ENCODE peak calls at places on chromosomes 11 and 22, in nine cellular contexts. R is fibroblast of pulmonary artery, M is mammary epithelial cell, T is tibial nerve, P is left lung, V is foreskin fibroblast, Z is choroid plexus epithelial cell, K is AG09309, I is heart left ventricle. N is an unnamed sample.

GRCh38 chr11:75760243-75760642 is 8.3 kb upstream of the DGAT2 start:
- DNase-seq in I (no peak), M (no peak), R (no peak), T (no peak), K (no peak), Z (no peak), P (no peak), V (no peak), N (no peak)

GRCh38 chr11:9613118-9613829 is 39.8 kb downstream of the WEE1 start:
- DNase-seq in K (peak; percentile 96), R (peak; percentile 99), P (peak; percentile 93), I (peak; percentile 94), T (peak; percentile 91), M (peak; percentile 88), Z (peak; percentile 98), V (peak; percentile 95), N (peak; percentile 97)

GRCh38 chr11:94926698-94927237 is 46.6 kb downstream of the CWC15 start:
- DNase-seq in K (peak; percentile 77), Z (peak; percentile 98), P (peak; percentile 64), M (no peak), R (peak; percentile 98), T (peak; percentile 85), V (peak; percentile 96), I (peak; percentile 89), N (peak; percentile 91)

GRCh38 chr22:46090631-46091201 is 59.6 kb upstream of the PPARA start:
- DNase-seq in M (peak; percentile 86), V (peak; percentile 90), I (no peak), K (peak; percentile 84), P (no peak), T (no peak), R (no peak), Z (no peak), N (no peak)

GRCh38 chr11:1167751-1168231 is 10.0 kb downstream of the MUC5AC start:
- DNase-seq in V (no peak), M (no peak), K (no peak), T (no peak), I (peak; percentile 10), P (no peak), Z (no peak), R (no peak), N (no peak)

GRCh38 chr11:120268686-120269085 is 28.7 kb downstream of the POU2F3 start:
- DNase-seq in M (no peak), V (no peak), P (no peak), R (no peak), K (no peak), Z (no peak), I (no peak), T (no peak), N (no peak)

GRCh38 chr11:55895216-55895615 is 12.1 kb downstream of the TRIM51 start:
- DNase-seq in T (no peak), V (no peak), K (no peak), P (no peak), M (no peak), R (no peak), Z (no peak), I (no peak), N (no peak)

GRCh38 chr11:56885182-56885581 is 103.5 kb upstream of the OR5AK2 start:
- DNase-seq in K (no peak), V (no peak), M (peak; percentile 28), Z (no peak), R (no peak), I (no peak), T (no peak), P (peak; percentile 73), N (no peak)

GRCh38 chr11:64290352-64290751 is 750 bp upstream of the KCNK4 start:
- DNase-seq in I (no peak), K (no peak), P (no peak), Z (no peak), T (no peak), V (no peak), M (no peak), R (no peak), N (no peak)

GRCh38 chr11:95267814-95268213 is 36.8 kb upstream of the SESN3 start:
- DNase-seq in R (no peak), K (no peak), I (no peak), P (no peak), M (no peak), V (no peak), Z (no peak), T (no peak), N (no peak)

GRCh38 chr22:35756722-35757121 is 39.0 kb downstream of the APOL5 start:
- DNase-seq in K (no peak), Z (no peak), P (no peak), V (no peak), I (no peak), M (no peak), T (no peak), R (no peak), N (no peak)

GRCh38 chr22:46027219-46028068 is 50.5 kb upstream of the WNT7B start:
- DNase-seq in V (no peak), Z (no peak), M (no peak), R (no peak), P (peak; percentile 59), T (no peak), I (peak; percentile 75), K (no peak), N (no peak)

GRCh38 chr22:25141994-25142620 is 57.6 kb upstream of the CRYBB3 start:
- DNase-seq in T (no peak), Z (no peak), I (no peak), R (no peak), M (no peak), V (no peak), K (no peak), P (no peak), N (no peak)
- TF ChIP-seq CTCF in T (no peak), Z (no peak), I (no peak), R (no peak), M (no peak), V (no peak), K (no peak), P (no peak), N (no peak)

DNA sequence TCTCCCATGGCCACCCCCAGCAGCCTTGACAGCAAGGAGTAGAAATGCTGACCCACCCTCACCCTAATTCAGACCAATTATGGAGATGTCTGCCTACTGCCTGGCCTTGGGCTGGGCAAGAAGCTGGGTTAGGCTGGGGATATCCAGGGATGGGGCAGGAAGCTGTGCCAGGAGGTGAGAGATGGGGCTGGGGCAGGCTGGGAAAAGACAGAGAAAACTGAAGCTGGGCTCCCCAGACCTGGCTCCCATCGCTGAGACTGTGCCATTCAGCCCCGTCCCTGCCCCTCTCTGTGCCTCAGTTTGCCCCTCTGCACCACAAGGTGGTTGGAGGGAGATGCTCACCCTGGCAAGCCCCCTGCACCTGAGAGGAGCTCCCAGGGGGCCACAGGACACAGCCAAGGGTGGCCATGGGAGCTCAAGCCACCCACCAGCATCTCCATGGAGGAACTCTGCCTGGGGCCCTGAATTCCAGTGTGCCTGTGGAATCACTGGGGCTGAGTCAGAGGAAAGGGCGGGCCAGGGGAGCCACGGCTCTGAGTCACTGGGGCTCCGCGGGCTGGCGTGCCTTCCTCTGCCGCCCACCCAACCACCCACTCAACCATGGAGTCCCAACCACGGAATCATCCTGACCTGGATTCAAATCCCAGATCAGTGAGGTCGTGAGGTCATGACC is 6.0 kb upstream of the CARD10 start:
- DNase-seq in K (no peak), M (peak; percentile 94), T (no peak), I (no peak), V (peak; percentile 85), P (peak; percentile 61), R (peak; percentile 75), Z (peak; percentile 75), N (no peak)
- H3K4me3 ChIP-seq in K (no peak overlapping the region), M (no peak overlapping the region), T (no peak overlapping the region), I (no peak overlapping the region), V (no peak overlapping the region), P (no peak overlapping the region), R (no peak overlapping the region), Z (no peak overlapping the region), N (no peak overlapping the region)

GRCh38 chr11:67288452-67289225 is 464 bp upstream of the ANKRD13D start:
- DNase-seq in V (peak; percentile 87), M (peak; percentile 85), Z (peak; percentile 95), K (peak; percentile 71), P (peak; percentile 93), I (peak; percentile 91), R (peak; percentile 96), T (peak; percentile 82), N (peak; percentile 45)
- TF ChIP-seq CTCF in V (no peak), M (no peak), Z (no peak), K (peak; percentile 13), P (peak; percentile 40), I (peak; percentile 55), R (no peak), T (peak; percentile 48), N (peak; percentile 27)

GRCh38 chr11:3000032-3000961 is 8.2 kb upstream of the NAP1L4 start:
- DNase-seq in Z (peak; percentile 86), I (peak; percentile 76), M (peak; percentile 96), P (peak; percentile 59), R (peak; percentile 65), T (no peak), K (no peak), V (peak; percentile 41), N (peak; percentile 41)
- H3K4me3 ChIP-seq in Z (no peak overlapping the region), I (no peak overlapping the region), M (no peak overlapping the region), P (no peak overlapping the region), R (no peak overlapping the region), T (no peak overlapping the region), K (no peak overlapping the region), V (no peak overlapping the region), N (no peak overlapping the region)

DNA sequence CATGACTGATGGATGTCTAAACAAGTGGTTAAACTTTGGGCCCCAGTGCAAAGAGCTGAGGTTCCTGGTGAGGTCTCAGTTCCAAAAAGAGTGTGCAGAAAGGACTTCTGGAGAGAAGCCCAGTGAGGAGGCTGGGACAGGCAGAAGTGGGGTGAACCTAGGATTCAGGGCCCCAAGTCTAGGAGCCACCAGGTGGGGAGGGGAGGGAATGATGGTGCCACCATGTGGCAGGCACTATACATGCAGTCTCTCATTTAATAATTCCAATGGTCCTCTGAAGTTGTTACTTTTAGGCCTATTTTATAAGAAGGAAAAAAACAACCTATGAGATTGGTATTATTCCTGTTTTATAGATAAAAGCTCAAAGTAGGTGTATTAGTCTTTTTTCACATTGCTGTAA is 102.0 kb downstream of the INSC start:
- DNase-seq in I (no peak), V (no peak), Z (peak; percentile 15), P (no peak), T (no peak), R (no peak), M (no peak), K (no peak), N (no peak)
- TF ChIP-seq CTCF in I (no peak), V (peak; percentile 48), Z (peak; percentile 69), P (no peak), T (peak; percentile 25), R (peak; percentile 44), M (peak; percentile 60), K (peak; percentile 52), N (peak; percentile 43)

GRCh38 chr22:44329179-44329796 is 16.5 kb upstream of the SHISAL1 start:
- DNase-seq in I (no peak), T (no peak), K (no peak), R (no peak), Z (peak; percentile 13), V (no peak), P (peak; percentile 57), M (no peak), N (no peak)
- H3K4me3 ChIP-seq in I (no peak overlapping the region), T (no peak overlapping the region), K (no peak overlapping the region), R (no peak overlapping the region), Z (no peak overlapping the region), V (no peak overlapping the region), P (no peak overlapping the region), M (no peak overlapping the region), N (no peak overlapping the region)